ENCODE peak calls at places on chromosomes 6 and 20, in ten cellular contexts. P, A, U, X, N, C, M, Y, J and B are unnamed samples.

GRCh38 chr20:52682271-52682670 is 289.9 kb upstream of the TSHZ2 start:
- DNase-seq in P (no peak), A (no peak), U (no peak), X (no peak), N (no peak), C (no peak), M (no peak), Y (no peak), J (no peak), B (no peak)

GRCh38 chr20:57128051-57128757 is 138.2 kb downstream of the BMP7 start:
- DNase-seq in P (no peak), A (no peak), U (no peak), X (no peak), N (no peak), C (no peak), M (no peak), Y (no peak), J (peak; percentile 34), B (no peak)

GRCh38 chr6:1856381-1856780 is 246.7 kb downstream of the FOXC1 start:
- DNase-seq in P (no peak), A (no peak), U (no peak), X (no peak), N (no peak), C (no peak), M (no peak), Y (no peak), J (no peak), B (no peak)

GRCh38 chr6:27890351-27891299 is 21.6 kb downstream of the OR2B2 start:
- DNase-seq in P (peak; percentile 33), A (peak; percentile 86), U (peak; percentile 65), X (peak; percentile 54), N (peak; percentile 71), C (peak; percentile 84), M (peak; percentile 74), Y (peak; percentile 63), J (peak; percentile 87), B (peak; percentile 80)

GRCh38 chr6:29005183-29005885 is at the start of gene ZNF311:
- DNase-seq in P (no peak), A (no peak), U (peak; percentile 64), X (peak; percentile 66), N (peak; percentile 47), C (no peak), M (peak; percentile 77), Y (no peak), J (peak; percentile 34), B (peak; percentile 80)

GRCh38 chr20:43893930-43894329 is 20.7 kb upstream of the TOX2 start:
- DNase-seq in P (no peak), A (no peak), U (no peak), X (no peak), N (no peak), C (no peak), M (no peak), Y (no peak), J (no peak), B (peak; percentile 77)

GRCh38 chr6:13709698-13710551 is 1.7 kb downstream of the RANBP9 start:
- DNase-seq in P (no peak), A (no peak), U (no peak), X (no peak), N (no peak), C (no peak), M (no peak), Y (no peak), J (peak; percentile 40), B (peak; percentile 31)

GRCh38 chr20:51350941-51351631 is 191.4 kb downstream of the NFATC2 start:
- DNase-seq in P (no peak), A (no peak), U (no peak), X (no peak), N (no peak), C (peak; percentile 63), M (no peak), Y (no peak), J (no peak), B (no peak)

GRCh38 chr6:148445116-148445515 is 102.5 kb downstream of the SASH1 start:
- DNase-seq in P (no peak), A (no peak), U (no peak), X (no peak), N (no peak), C (no peak), M (no peak), Y (no peak), J (no peak), B (no peak)

GRCh38 chr6:148445620-148446019 is 103.0 kb downstream of the SASH1 start:
- DNase-seq in P (no peak), A (no peak), U (no peak), X (no peak), N (no peak), C (no peak), M (no peak), Y (no peak), J (no peak), B (no peak)

GRCh38 chr6:148441454-148441911 is 98.8 kb downstream of the SASH1 start:
- DNase-seq in P (no peak), A (no peak), U (no peak), X (no peak), N (no peak), C (no peak), M (no peak), Y (no peak), J (no peak), B (peak; percentile 72)

GRCh38 chr6:148446681-148447080 is 104.0 kb downstream of the SASH1 start:
- DNase-seq in P (no peak), A (no peak), U (no peak), X (no peak), N (no peak), C (no peak), M (no peak), Y (no peak), J (no peak), B (no peak)

DNA sequence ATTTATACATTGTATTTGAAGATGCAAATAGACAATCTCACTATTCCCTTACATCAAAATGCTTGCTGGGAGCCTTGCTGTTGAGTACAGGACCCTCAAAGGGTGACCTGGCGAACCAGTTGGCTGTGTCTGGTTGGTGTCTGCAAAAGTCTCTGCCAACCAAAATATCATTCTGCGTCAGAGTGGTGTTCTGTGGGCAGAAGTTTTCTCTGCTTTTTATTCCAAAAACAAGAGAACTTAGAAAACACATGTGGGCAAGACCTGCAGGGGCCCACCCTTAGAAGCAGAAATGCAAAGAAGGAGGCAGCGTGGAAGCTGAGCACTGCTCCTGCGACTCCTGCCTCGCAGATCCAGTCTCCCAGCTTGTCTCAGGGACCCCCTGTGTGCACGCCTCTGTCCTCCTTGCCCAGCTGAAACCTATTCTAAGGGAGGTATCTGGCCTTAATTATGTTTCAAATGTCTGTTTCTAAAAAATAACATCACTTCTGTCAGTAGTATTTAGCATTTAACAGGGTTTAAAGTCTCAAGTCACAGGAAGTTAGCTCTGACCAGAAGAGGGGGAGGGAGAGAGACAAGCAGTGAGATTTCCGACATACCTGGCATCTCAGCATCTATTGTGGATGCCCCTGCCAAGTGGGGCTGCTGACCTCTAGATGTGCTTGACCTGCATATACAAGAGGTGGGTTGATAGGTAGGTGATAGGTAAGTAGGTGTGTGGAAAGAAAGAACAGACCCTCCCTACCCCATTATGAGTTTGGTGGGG is 101.3 kb downstream of the SASH1 start:
- DNase-seq in P (no peak), A (no peak), U (no peak), X (no peak), N (no peak), C (no peak), M (no peak), Y (no peak), J (no peak), B (no peak)
- H3K27ac ChIP-seq in P (no peak overlapping the region), A (no peak overlapping the region), U (no peak overlapping the region), X (no peak overlapping the region), N (no peak overlapping the region), C (no peak overlapping the region), M (no peak overlapping the region), Y (peak overlapping the region; percentile 55), J (no peak overlapping the region), B (no peak overlapping the region)

DNA sequence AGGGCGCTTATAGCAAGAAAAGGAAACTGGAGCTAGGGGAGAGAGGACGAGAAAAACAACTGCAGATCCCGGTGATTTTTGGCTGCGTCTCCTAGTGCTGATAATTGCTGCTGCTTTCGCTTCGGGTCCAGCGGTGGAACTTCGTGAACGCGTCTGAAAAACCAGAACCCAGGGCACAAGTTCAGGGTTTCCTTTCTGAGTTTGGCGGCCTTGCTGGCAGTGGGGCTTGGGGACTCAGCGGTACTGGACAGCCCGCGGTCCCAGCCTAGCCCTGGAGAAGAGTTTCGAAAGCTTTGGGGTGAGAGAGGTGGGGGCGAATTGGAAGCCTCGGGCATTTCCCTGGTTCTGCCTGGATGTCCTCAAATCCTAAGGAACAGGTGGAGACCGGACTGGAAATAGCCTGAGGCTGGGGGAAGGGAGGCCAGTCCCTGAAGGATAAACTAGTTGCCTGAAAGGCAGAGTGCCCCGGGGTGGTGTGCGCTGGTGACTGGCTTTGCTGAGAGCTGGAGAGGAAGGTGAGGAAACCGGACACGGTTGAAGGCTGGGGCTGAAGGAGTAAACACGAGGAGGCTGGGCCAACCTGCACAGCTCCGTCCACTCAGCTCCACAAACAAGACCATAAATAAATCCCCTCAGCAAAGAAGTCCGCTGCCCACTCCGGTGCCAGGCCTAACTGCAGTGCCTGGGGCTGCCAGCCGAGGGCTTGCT is 857 bp downstream of the GMPR start:
- DNase-seq in P (peak; percentile 75), A (no peak), U (peak; percentile 85), X (peak; percentile 74), N (peak; percentile 80), C (no peak), M (peak; percentile 87), Y (no peak), J (peak; percentile 46), B (peak; percentile 30)
- TF ChIP-seq CTCF in P (peak; percentile 31), A (peak; percentile 57), U (peak; percentile 66), X (peak; percentile 66), N (peak; percentile 52), C (peak; percentile 41), M (peak; percentile 58), Y (no peak), J (peak; percentile 49), B (peak; percentile 55)

DNA sequence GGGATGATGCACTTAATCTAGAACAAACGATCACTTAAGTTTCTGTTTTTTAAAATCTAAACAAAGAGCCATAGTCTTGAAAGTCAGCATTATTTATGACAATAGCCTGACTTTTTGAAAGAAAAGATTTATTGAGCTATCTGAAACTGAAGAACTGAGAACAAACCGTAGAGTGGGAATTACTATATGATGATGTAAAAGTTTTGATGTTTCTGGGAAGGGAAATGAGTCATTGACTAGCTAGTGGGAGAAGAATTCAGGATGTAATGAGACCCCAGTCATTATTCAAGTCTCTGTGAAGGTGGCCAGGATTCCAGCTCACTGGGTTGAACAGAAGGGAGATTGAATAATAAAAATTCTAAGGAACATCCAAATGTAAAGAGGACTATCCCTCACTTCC is 83.4 kb upstream of the FABP7 start:
- DNase-seq in P (no peak), A (no peak), U (no peak), X (no peak), N (no peak), C (peak; percentile 59), M (no peak), Y (no peak), J (no peak), B (peak; percentile 32)
- H3K27ac ChIP-seq in P (no peak overlapping the region), A (no peak overlapping the region), U (no peak overlapping the region), X (no peak overlapping the region), N (no peak overlapping the region), C (peak overlapping the region; percentile 60), M (no peak overlapping the region), Y (no peak overlapping the region), J (no peak overlapping the region), B (no peak overlapping the region)

GRCh38 chr6:21587925-21588811 is 5.4 kb upstream of the SOX4 start:
- DNase-seq in P (peak; percentile 55), A (peak; percentile 60), U (peak; percentile 72), X (peak; percentile 73), N (peak; percentile 57), C (no peak), M (peak; percentile 80), Y (peak; percentile 64), J (peak; percentile 84), B (peak; percentile 14)

GRCh38 chr6:21586300-21586699 is 7.3 kb upstream of the SOX4 start:
- DNase-seq in P (no peak), A (no peak), U (no peak), X (no peak), N (no peak), C (no peak), M (no peak), Y (no peak), J (no peak), B (no peak)

GRCh38 chr6:21586760-21587181 is 6.8 kb upstream of the SOX4 start:
- DNase-seq in P (peak; percentile 47), A (no peak), U (peak; percentile 59), X (no peak), N (peak; percentile 49), C (no peak), M (no peak), Y (no peak), J (no peak), B (no peak)

GRCh38 chr6:21588812-21589811 is 4.4 kb upstream of the SOX4 start:
- DNase-seq in P (peak; percentile 89), A (peak; percentile 90), U (peak; percentile 91), X (peak; percentile 85), N (peak; percentile 92), C (peak; percentile 68), M (peak; percentile 94), Y (peak; percentile 89), J (peak; percentile 94), B (peak; percentile 67)

DNA sequence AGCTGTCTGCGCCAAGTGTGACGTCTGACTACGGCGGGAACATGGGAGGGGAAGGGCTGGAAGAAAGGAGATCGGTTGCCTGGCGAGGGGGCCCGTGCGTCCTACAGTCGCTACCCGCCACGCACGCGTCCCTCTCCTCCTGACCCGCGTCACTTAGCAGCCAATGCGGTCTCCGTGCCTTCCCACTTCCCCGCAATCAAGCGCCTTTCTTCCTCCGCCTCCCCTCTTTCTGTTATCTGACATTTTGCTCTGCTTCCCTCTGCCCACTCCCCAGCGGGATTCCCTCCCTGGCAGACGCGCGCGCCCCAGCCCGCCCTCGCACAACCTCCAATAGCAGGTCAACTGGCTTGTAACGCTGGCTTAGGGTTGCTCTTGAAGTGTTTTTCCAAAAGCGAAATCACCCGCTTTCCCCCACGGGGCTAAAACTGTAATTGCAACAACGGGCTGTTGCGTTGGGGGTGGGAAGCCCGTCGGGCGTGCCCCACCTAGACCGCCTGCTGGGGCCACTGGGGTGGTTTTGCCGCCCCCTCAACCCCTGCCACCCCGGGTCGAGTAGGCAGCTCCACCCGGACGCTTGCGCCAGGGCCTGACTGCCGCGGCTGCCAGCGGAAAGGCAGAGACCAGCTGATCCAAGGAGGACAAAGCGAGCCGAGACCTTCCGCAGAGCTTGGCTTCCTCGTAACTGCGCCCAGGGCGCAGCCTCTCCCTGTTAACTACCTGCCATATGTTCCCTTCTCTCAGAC is 6.2 kb upstream of the SOX4 start:
- DNase-seq in P (peak; percentile 62), A (peak; percentile 75), U (peak; percentile 74), X (peak; percentile 69), N (peak; percentile 67), C (no peak), M (peak; percentile 84), Y (peak; percentile 65), J (peak; percentile 85), B (peak; percentile 31)
- TF ChIP-seq CTCF in P (no peak), A (peak; percentile 28), U (peak; percentile 38), X (no peak), N (peak; percentile 14), C (peak; percentile 42), M (peak; percentile 32), Y (no peak), J (peak; percentile 25), B (no peak)